ENCODE peak calls at places on chromosomes 4 and X, in four cellular contexts. V is AG10803, R is AG04450, O is kidney. G is an unnamed sample.

GRCh38 chrX:4710618-4711433 is 997.4 kb upstream of the PRKX start:
- DNase-seq in R (no peak), O (no peak), V (no peak), G (no peak)

GRCh38 chr4:67292045-67292444 is 253.3 kb downstream of the CENPC start:
- DNase-seq in O (no peak), R (no peak), V (no peak), G (no peak)

GRCh38 chr4:110904435-110905050 is 281.7 kb upstream of the PITX2 start:
- DNase-seq in O (no peak), V (no peak), R (no peak), G (no peak)

GRCh38 chrX:51459125-51459524 is 37.3 kb downstream of the NUDT11 start:
- DNase-seq in R (no peak), O (no peak), V (peak), G (no peak)

GRCh38 chr4:24607338-24607737 is 23.0 kb upstream of the DHX15 start:
- DNase-seq in R (peak), V (no peak), O (no peak), G (no peak)

GRCh38 chr4:160772668-160773067 is 1391.1 kb downstream of the FSTL5 start:
- DNase-seq in O (no peak), V (no peak), R (no peak), G (no peak)

GRCh38 chr4:9952415-9952950 is 68.8 kb downstream of the SLC2A9 start:
- DNase-seq in R (no peak), O (no peak), V (no peak), G (no peak)

GRCh38 chrX:113192418-113192817 is 351.8 kb upstream of the AMOT start:
- DNase-seq in V (no peak), R (no peak), O (no peak), G (no peak)

GRCh38 chrX:39214380-39215126 is 413.3 kb downstream of the MID1IP1 start:
- DNase-seq in R (no peak), O (no peak), V (no peak), G (no peak)

GRCh38 chrX:44470816-44471215 is 71.8 kb downstream of the FUNDC1 start:
- DNase-seq in V (no peak), R (no peak), O (no peak), G (no peak)

GRCh38 chrX:120316587-120317283 is 5.5 kb upstream of the TMEM255A start:
- DNase-seq in R (no peak), V (no peak), O (no peak), G (no peak)
- TF ChIP-seq CTCF in R (no peak), V (no peak), O (no peak), G (no peak)

GRCh38 chr4:186148335-186148975 is 42.9 kb upstream of the CYP4V2 start:
- DNase-seq in V (no peak), O (no peak), R (no peak), G (no peak)

GRCh38 chr4:186144596-186145569 is 40.4 kb downstream of the FAM149A start:
- DNase-seq in O (peak), V (peak), R (no peak), G (peak)

GRCh38 chr4:186149872-186150271 is 41.5 kb upstream of the CYP4V2 start:
- DNase-seq in O (peak), R (no peak), V (peak), G (no peak)

GRCh38 chr4:186146443-186146842 is 41.9 kb downstream of the FAM149A start:
- DNase-seq in V (no peak), O (no peak), R (no peak), G (no peak)

DNA sequence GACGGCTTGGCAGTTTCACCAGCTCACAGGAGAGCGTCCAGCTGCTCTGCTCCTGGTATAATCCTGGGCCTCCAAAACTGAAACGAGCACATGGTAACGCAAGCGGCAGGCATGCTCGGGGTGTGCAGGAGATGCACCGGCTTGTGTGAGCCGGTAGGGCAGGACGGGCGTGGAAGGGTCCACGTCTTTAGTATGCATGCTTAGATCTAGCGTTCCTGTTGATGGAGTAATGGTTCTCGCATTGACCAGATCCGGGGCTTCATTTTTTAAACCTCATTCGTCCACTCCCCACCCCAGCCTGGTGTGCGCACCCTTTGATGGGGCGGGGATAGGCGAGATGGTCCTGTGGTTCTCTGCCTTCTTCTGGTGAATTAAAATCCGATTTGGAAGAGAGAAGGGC is 39.7 kb downstream of the FAM149A start:
- DNase-seq in R (no peak), O (no peak), V (peak), G (no peak)
- TF ChIP-seq CTCF in R (no peak), O (no peak), V (peak), G (peak)

GRCh38 chrX:130351567-130351966 is 11.8 kb downstream of the SLC25A14 start:
- DNase-seq in R (no peak), V (no peak), O (no peak), G (no peak)
- TF ChIP-seq CTCF in R (no peak), V (no peak), O (no peak), G (no peak)

DNA sequence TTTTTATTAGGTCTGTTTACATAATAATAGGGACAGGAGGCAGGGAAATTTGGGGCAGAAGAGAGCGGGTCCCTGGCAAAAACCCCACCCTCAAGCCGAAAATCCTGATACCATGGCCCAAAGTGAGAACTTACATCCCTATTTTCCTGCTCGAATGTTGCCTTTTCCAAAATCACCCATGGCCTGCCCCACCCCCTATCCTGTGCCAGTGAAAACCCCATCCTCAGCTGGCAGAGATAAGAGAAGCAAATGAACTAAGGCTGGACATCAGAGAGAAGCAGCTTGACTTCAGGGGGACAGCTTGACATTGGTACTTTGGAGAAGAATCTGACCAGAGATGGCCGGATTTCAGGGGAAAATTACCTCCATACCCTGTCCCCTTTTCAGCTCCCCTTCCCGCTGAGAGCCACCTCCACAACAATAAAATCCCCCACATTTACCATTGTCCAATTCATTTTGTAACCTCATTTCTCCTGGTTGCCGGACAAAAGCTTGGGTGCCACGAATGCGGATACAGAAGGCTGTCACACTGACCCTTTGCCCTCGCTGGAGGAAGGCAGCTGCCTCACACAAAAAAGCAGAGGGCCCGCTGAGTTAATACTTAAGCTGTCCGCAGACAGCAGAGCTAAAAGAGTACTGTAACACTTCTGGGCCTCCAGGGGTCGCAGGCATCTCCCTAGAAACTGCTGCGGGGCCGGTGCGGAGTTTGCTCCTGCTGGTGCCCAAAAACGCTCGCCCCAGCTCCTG is 196.2 kb downstream of the SNCA start:
- DNase-seq in R (peak), O (peak), V (peak), G (peak)
- TF ChIP-seq CTCF in R (peak), O (peak), V (peak), G (peak)

GRCh38 chr4:151743128-151743854 is 17.5 kb downstream of the GATB start:
- DNase-seq in R (no peak), O (no peak), V (no peak), G (no peak)
- TF ChIP-seq CTCF in R (no peak), O (no peak), V (no peak), G (no peak)

DNA sequence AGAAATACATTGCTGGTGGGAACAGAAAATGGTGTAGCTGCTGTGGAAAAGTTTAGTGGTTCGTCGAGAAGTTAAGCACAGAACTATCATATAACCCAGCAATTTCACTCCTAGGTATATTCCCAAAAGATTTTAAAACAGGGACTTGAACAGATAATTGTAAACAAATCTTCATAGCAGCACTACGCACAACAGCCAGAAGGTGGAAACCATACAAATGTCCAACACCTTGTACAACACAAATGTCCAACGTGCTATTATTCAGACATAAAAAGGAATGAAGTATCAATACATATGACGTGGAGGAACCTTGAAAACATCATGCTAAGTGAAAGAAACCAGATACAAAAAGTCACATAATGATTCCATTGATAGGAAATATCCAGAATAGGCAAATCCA is 37.9 kb downstream of the CUL4B start:
- DNase-seq in V (no peak), R (no peak), O (no peak), G (no peak)
- TF ChIP-seq CTCF in V (no peak), R (no peak), O (no peak), G (no peak)

GRCh38 chr4:177583000-177583399 is 140.8 kb upstream of the AGA start:
- DNase-seq in O (no peak), V (no peak), R (no peak), G (no peak)

GRCh38 chr4:177574446-177574845 is 132.2 kb upstream of the AGA start:
- DNase-seq in R (no peak), V (no peak), O (no peak), G (no peak)

DNA sequence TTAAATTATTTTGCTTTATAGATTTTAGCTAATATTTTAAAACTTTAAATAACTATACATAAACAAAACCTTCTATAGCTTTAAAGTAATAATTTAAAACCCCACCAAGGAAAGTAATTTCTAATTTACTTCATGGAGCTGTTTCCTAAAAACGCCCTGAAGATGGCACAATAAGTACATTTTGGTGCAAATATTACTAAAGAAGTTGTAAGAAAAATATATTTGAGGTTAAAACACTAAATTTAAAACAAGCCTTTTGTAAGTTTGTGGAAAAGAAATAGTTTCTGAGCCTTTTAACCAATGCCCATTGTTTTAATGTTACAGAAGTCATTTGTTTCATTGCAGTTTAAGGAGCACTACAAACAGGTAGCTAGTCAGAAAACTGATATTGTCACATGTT is 137.4 kb upstream of the AGA start:
- DNase-seq in V (no peak), R (no peak), O (no peak), G (no peak)
- TF ChIP-seq CTCF in V (no peak), R (peak), O (no peak), G (no peak)

GRCh38 chr4:139453371-139454110 is 380 bp upstream of the RAB33B start:
- DNase-seq in O (peak), V (peak), R (peak), G (peak)
- TF ChIP-seq CTCF in O (no peak), V (no peak), R (no peak), G (no peak)

G was measured in progenitor cell of endocrine pancreas.